ENCODE peak calls at places on chromosomes 3 and 15, in ten cellular contexts. G is lung; Q is A549; M is RWPE1; U is adrenal gland; A is neural progenitor cell; Y is astrocyte; C is body of pancreas; D is CD8-positive, alpha-beta memory T cell; N is neuronal stem cell. F is an unnamed sample.

GRCh38 chr3:138494607-138494929 is 60.2 kb downstream of the ESYT3 start:
- DNase-seq in N (no peak), A (no peak), M (no peak), C (no peak), U (no peak), Y (no peak), D (no peak), Q (no peak), G (no peak), F (no peak)

GRCh38 chr3:42300013-42300412 is 34.0 kb upstream of the CCK start:
- DNase-seq in Y (peak; percentile 22), N (peak; percentile 61), C (no peak), G (no peak), A (peak; percentile 80), D (peak; percentile 6), U (peak; percentile 22), M (peak; percentile 38), Q (no peak), F (no peak)

GRCh38 chr3:53122933-53123305 is 7.3 kb downstream of the RFT1 start:
- DNase-seq in Q (no peak), A (no peak), D (no peak), N (no peak), Y (no peak), G (no peak), C (no peak), M (no peak), U (no peak), F (no peak)

GRCh38 chr3:123084738-123085237 is 18.0 kb downstream of the PDIA5 start:
- DNase-seq in D (no peak), C (no peak), N (no peak), G (no peak), Q (no peak), M (no peak), U (peak; percentile 64), Y (no peak), A (no peak), F (no peak)

GRCh38 chr3:55673764-55674163 is 186.7 kb upstream of the WNT5A start:
- DNase-seq in U (no peak), G (no peak), C (no peak), A (no peak), M (no peak), Q (no peak), D (no peak), Y (no peak), N (no peak), F (no peak)

GRCh38 chr3:1774597-1774996 is 324.1 kb upstream of the CNTN4 start:
- DNase-seq in G (no peak), A (no peak), Y (no peak), C (no peak), M (no peak), Q (no peak), U (no peak), N (no peak), D (no peak), F (no peak)

GRCh38 chr3:101854608-101855304 is 5.4 kb downstream of the NFKBIZ start:
- DNase-seq in Q (no peak), A (no peak), C (no peak), N (no peak), Y (no peak), D (no peak), G (no peak), U (no peak), M (no peak), F (no peak)

GRCh38 chr3:148873270-148873927 is 8.3 kb downstream of the CPA3 start:
- DNase-seq in A (no peak), C (peak; percentile 59), Y (peak; percentile 15), Q (no peak), M (no peak), N (no peak), G (no peak), D (no peak), U (no peak), F (no peak)

GRCh38 chr3:12601072-12601471 is 44.2 kb downstream of the MKRN2 start:
- DNase-seq in A (no peak), M (no peak), C (no peak), G (no peak), N (no peak), D (no peak), U (no peak), Y (no peak), Q (peak; percentile 21), F (no peak)

GRCh38 chr3:196778755-196779154 is 39.1 kb downstream of the PAK2 start:
- DNase-seq in U (no peak), A (no peak), N (no peak), Q (no peak), G (no peak), M (no peak), C (no peak), D (no peak), Y (peak; percentile 96), F (peak; percentile 27)

GRCh38 chr15:42359990-42360389 is 689 bp downstream of the CAPN3 start:
- DNase-seq in Q (no peak), M (no peak), Y (no peak), G (no peak), U (no peak), D (no peak), N (no peak), A (no peak), C (no peak), F (no peak)

DNA sequence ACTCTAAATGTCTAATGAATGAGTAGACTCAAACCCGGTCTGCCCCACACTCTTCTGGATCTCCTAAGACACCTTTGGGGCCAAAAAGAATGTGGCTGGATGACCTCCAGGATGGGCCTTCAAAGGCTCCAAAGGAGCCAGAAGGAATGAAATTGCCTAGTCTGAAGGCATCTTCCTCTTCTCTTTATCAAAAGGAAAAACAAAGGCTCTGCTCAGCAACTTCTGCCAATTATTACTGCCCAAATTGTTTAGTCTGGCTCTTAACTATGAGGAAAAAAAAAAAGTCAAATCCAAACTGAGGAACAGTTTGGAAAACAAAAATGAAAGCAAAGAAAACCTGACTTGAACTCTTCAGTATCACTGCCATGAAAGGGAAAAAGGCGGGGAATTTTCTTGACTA is 156.1 kb downstream of the STT3B start:
- DNase-seq in D (no peak), N (no peak), A (no peak), Y (peak; percentile 20), U (no peak), G (no peak), M (no peak), Q (no peak), C (no peak), F (no peak)
- H3K27ac ChIP-seq in D (no peak overlapping the region), N (no peak overlapping the region), A (no peak overlapping the region), Y (no peak overlapping the region), U (no peak overlapping the region), G (no peak overlapping the region), M (no peak overlapping the region), Q (no peak overlapping the region), C (no peak overlapping the region), F (no peak overlapping the region)

GRCh38 chr3:32392530-32393302 is 1.1 kb downstream of the CMTM7 start:
- DNase-seq in M (no peak), A (no peak), N (no peak), Y (peak; percentile 57), G (peak; percentile 56), Q (peak; percentile 14), D (no peak), C (peak; percentile 61), U (peak; percentile 76), F (no peak)
- H3K27ac ChIP-seq in M (peak overlapping the region; percentile 76), A (no peak overlapping the region), N (no peak overlapping the region), Y (peak overlapping the region; percentile 48), G (peak overlapping the region; percentile 91), Q (peak overlapping the region; percentile 87), D (peak overlapping the region; percentile 52), C (peak overlapping the region; percentile 87), U (peak overlapping the region; percentile 72), F (peak overlapping the region; percentile 25)

GRCh38 chr15:64731012-64731806 is 44.2 kb downstream of the RBPMS2 start:
- DNase-seq in N (peak; percentile 82), G (peak; percentile 87), A (peak; percentile 90), M (peak; percentile 72), Y (peak; percentile 29), Q (peak; percentile 77), D (peak; percentile 76), U (peak; percentile 85), C (peak; percentile 93), F (no peak)

GRCh38 chr15:64730151-64730550 is 45.2 kb downstream of the RBPMS2 start:
- DNase-seq in G (no peak), A (no peak), M (no peak), D (no peak), C (no peak), U (no peak), N (no peak), Y (no peak), Q (no peak), F (no peak)

GRCh38 chr15:64732156-64732860 is 43.1 kb downstream of the RBPMS2 start:
- DNase-seq in Y (no peak), U (peak; percentile 27), M (no peak), G (no peak), C (no peak), Q (no peak), N (no peak), D (no peak), A (no peak), F (no peak)

GRCh38 chr15:64731807-64732151 is 43.6 kb downstream of the RBPMS2 start:
- DNase-seq in M (no peak), D (no peak), C (no peak), N (no peak), Q (no peak), G (no peak), Y (no peak), A (no peak), U (no peak), F (no peak)
- H3K27ac ChIP-seq in M (no peak overlapping the region), D (no peak overlapping the region), C (no peak overlapping the region), N (no peak overlapping the region), Q (no peak overlapping the region), G (no peak overlapping the region), Y (no peak overlapping the region), A (no peak overlapping the region), U (no peak overlapping the region), F (no peak overlapping the region)

GRCh38 chr3:31011383-31011782 is 116.9 kb upstream of the GADL1 start:
- DNase-seq in D (no peak), Q (no peak), A (no peak), M (no peak), U (no peak), N (no peak), C (peak; percentile 13), Y (no peak), G (no peak), F (no peak)

GRCh38 chr3:31008986-31009385 is 114.5 kb upstream of the GADL1 start:
- DNase-seq in G (no peak), D (no peak), U (no peak), N (no peak), Y (peak; percentile 75), C (no peak), M (peak; percentile 14), A (no peak), Q (no peak), F (peak; percentile 92)

GRCh38 chr3:31009881-31010280 is 115.4 kb upstream of the GADL1 start:
- DNase-seq in G (no peak), U (no peak), Y (peak; percentile 49), Q (no peak), D (no peak), C (no peak), N (peak; percentile 79), M (no peak), A (peak; percentile 89), F (peak; percentile 40)

GRCh38 chr3:31013843-31014242 is 119.4 kb upstream of the GADL1 start:
- DNase-seq in G (no peak), N (no peak), U (no peak), Q (no peak), M (no peak), Y (no peak), C (no peak), D (no peak), A (no peak), F (no peak)

DNA sequence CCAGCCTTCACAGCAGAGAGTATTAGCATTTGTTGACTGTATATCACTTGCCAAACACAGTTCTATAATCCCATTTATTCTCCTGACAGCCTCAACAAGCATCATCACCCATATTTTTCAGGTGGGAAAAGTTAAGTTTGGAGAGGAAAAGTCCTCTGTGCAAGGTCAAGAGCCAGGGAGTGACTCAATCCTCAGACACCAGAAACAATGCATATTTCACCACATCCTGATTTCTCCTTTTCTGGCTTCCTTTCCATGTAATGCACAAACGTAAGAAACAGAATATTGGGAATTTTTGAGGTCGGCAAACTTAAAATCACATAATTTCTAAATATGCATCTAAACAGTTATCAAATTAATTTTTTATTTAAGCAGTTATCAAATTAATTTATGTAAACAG is 116.0 kb upstream of the GADL1 start:
- DNase-seq in N (no peak), G (no peak), D (no peak), Q (no peak), Y (peak; percentile 90), A (no peak), C (no peak), M (no peak), U (no peak), F (no peak)
- H3K27ac ChIP-seq in N (no peak overlapping the region), G (no peak overlapping the region), D (no peak overlapping the region), Q (no peak overlapping the region), Y (peak overlapping the region; percentile 38), A (no peak overlapping the region), C (no peak overlapping the region), M (no peak overlapping the region), U (no peak overlapping the region), F (peak overlapping the region; percentile 54)